ENCODE peak calls at places on chromosome X, in five cellular contexts. Z is stimulated activated naive B cell treated with anti-CD40 and anti-IgM and Interleukin-4, amounts not matched to agents 10 μg/mL and 1 μg/mL and 100 μg/mL, for 72 hours; B is lower leg skin; F is activated naive CD8-positive, alpha-beta T cell treated with anti-CD3 and anti-CD28 coated beads for 36 hours; K is NCI-H446 treated with DMSO at 0.1 percent for 48 hours. Y is an unnamed sample.

GRCh38 chrX:150421816-150422215 is 58.7 kb downstream of the MAMLD1 start:
- DNase-seq in Z (no peak), B (no peak), K (no peak), F (no peak), Y (no peak)

GRCh38 chrX:16873106-16873505 is 2.9 kb upstream of the RBBP7 start:
- DNase-seq in Z (no peak), K (no peak), F (no peak), B (no peak), Y (no peak)

GRCh38 chrX:119602701-119603255 is 3.4 kb downstream of the NKRF start:
- DNase-seq in F (no peak), K (no peak), B (no peak), Z (no peak), Y (no peak)

GRCh38 chrX:144616317-144616716 is 631.0 kb upstream of the SPANXN1 start:
- DNase-seq in K (no peak), B (no peak), Z (no peak), F (no peak), Y (no peak)

GRCh38 chrX:107628662-107629532 is 587 bp downstream of the PRPS1 start:
- DNase-seq in F (peak; percentile 52), Z (peak; percentile 30), K (no peak), B (peak; percentile 15), Y (no peak)

GRCh38 chrX:8504451-8504850 is 39.8 kb downstream of the VCX3B start:
- DNase-seq in K (no peak), B (no peak), F (no peak), Z (no peak), Y (no peak)

GRCh38 chrX:22135994-22136684 is 104.0 kb downstream of the PHEX start:
- DNase-seq in B (peak; percentile 13), K (peak; percentile 94), Z (no peak), F (no peak), Y (no peak)

GRCh38 chrX:86910027-86910426 is 607.6 kb upstream of the KLHL4 start:
- DNase-seq in B (no peak), Z (no peak), F (no peak), K (no peak), Y (no peak)

GRCh38 chrX:134782796-134783195 is 124.5 kb upstream of the PLAC1 start:
- DNase-seq in K (no peak), B (no peak), F (no peak), Z (no peak), Y (no peak)

GRCh38 chrX:135516376-135516775 is 4.1 kb upstream of the INTS6L start:
- DNase-seq in F (no peak), Z (no peak), K (no peak), B (no peak), Y (no peak)

GRCh38 chrX:123731987-123732678 is 719 bp downstream of the THOC2 start:
- DNase-seq in F (peak; percentile 5), K (no peak), Z (peak; percentile 1), B (no peak), Y (no peak)

GRCh38 chrX:114152801-114153200 is 431.1 kb upstream of the HTR2C start:
- DNase-seq in Z (no peak), K (no peak), B (no peak), F (no peak), Y (no peak)

GRCh38 chrX:77298790-77299189 is 148.4 kb upstream of the FGF16 start:
- DNase-seq in K (no peak), F (no peak), Z (no peak), B (no peak), Y (no peak)

GRCh38 chrX:68463880-68464279 is 30.6 kb upstream of the OPHN1 start:
- DNase-seq in F (no peak), B (no peak), Z (no peak), K (no peak), Y (no peak)

Y was measured in NCI-H187 treated with DMSO at 0.1 percent for 48 hours.